ENCODE peak calls at places on chromosomes 12 and 14, in seven cellular contexts. R, H, V, U, C, D and X are unnamed samples.

GRCh38 chr12:41514050-41514449 is 325.9 kb downstream of the PDZRN4 start:
- DNase-seq in R (no peak), H (no peak), V (no peak), U (no peak), C (no peak), D (no peak), X (no peak)

GRCh38 chr14:22849212-22849819 is 12.9 kb downstream of the MMP14 start:
- DNase-seq in R (no peak), H (no peak), V (no peak), U (peak), C (no peak), D (no peak), X (no peak)

GRCh38 chr12:125949471-125949870 is 884.2 kb downstream of the AACS start:
- DNase-seq in R (no peak), H (no peak), V (no peak), U (no peak), C (no peak), D (no peak), X (no peak)

GRCh38 chr14:33848706-33849454 is 102.0 kb downstream of the EGLN3 start:
- DNase-seq in R (no peak), H (peak), V (peak), U (peak), C (peak), D (peak), X (peak)

GRCh38 chr14:60102389-60102788 is 10.7 kb downstream of the PCNX4 start:
- DNase-seq in R (no peak), H (no peak), V (no peak), U (no peak), C (no peak), D (no peak), X (no peak)

GRCh38 chr12:45575823-45576448 is 153.6 kb upstream of the ARID2 start:
- DNase-seq in R (peak), H (no peak), V (no peak), U (no peak), C (no peak), D (no peak), X (no peak)

GRCh38 chr14:29853272-29853671 is 74.4 kb downstream of the PRKD1 start:
- DNase-seq in R (no peak), H (no peak), V (no peak), U (no peak), C (no peak), D (no peak), X (no peak)

GRCh38 chr12:16008442-16008841 is 97.3 kb downstream of the DERA start:
- DNase-seq in R (no peak), H (no peak), V (no peak), U (no peak), C (no peak), D (no peak), X (peak)

GRCh38 chr14:32588448-32589320 is 259.6 kb downstream of the AKAP6 start:
- DNase-seq in R (no peak), H (peak), V (peak), U (peak), C (peak), D (no peak), X (peak)

GRCh38 chr12:127282786-127283565 is 984.0 kb upstream of the TMEM132C start:
- DNase-seq in R (no peak), H (no peak), V (no peak), U (no peak), C (no peak), D (no peak), X (no peak)

GRCh38 chr12:41552507-41553047 is 364.5 kb downstream of the PDZRN4 start:
- DNase-seq in R (no peak), H (no peak), V (no peak), U (no peak), C (no peak), D (no peak), X (no peak)

GRCh38 chr12:112755507-112755906 is 36.0 kb upstream of the RPH3A start:
- DNase-seq in R (no peak), H (no peak), V (no peak), U (no peak), C (no peak), D (no peak), X (no peak)

GRCh38 chr12:43221216-43221615 is 330.8 kb downstream of the ADAMTS20 start:
- DNase-seq in R (no peak), H (no peak), V (no peak), U (no peak), C (no peak), D (no peak), X (no peak)

GRCh38 chr14:68944162-68944561 is 34.9 kb downstream of the ACTN1 start:
- DNase-seq in R (no peak), H (no peak), V (no peak), U (no peak), C (no peak), D (no peak), X (no peak)

GRCh38 chr12:78703820-78704525 is 160.6 kb upstream of the SYT1 start:
- DNase-seq in R (no peak), H (no peak), V (peak), U (no peak), C (no peak), D (no peak), X (no peak)

GRCh38 chr14:54488318-54488645 is 498 bp downstream of the GMFB start:
- DNase-seq in R (no peak), H (no peak), V (no peak), U (no peak), C (no peak), D (no peak), X (no peak)

GRCh38 chr12:69068431-69068830 is 135.5 kb upstream of the CPM start:
- DNase-seq in R (no peak), H (peak), V (peak), U (no peak), C (no peak), D (no peak), X (no peak)

GRCh38 chr14:55938249-55938791 is 179.9 kb upstream of the PELI2 start:
- DNase-seq in R (no peak), H (no peak), V (no peak), U (no peak), C (no peak), D (no peak), X (no peak)

GRCh38 chr12:122635471-122635870 is 67.7 kb downstream of the HCAR2 start:
- DNase-seq in R (no peak), H (no peak), V (no peak), U (no peak), C (no peak), D (no peak), X (no peak)

GRCh38 chr12:71004578-71004977 is 84.0 kb upstream of the PTPRR start:
- DNase-seq in R (no peak), H (no peak), V (no peak), U (no peak), C (no peak), D (no peak), X (no peak)

GRCh38 chr12:71009414-71010142 is 89.0 kb upstream of the PTPRR start:
- DNase-seq in R (no peak), H (no peak), V (no peak), U (no peak), C (no peak), D (no peak), X (no peak)

GRCh38 chr12:71007736-71008449 is 87.4 kb upstream of the PTPRR start:
- DNase-seq in R (no peak), H (no peak), V (no peak), U (no peak), C (no peak), D (no peak), X (no peak)

GRCh38 chr12:71005166-71005565 is 84.6 kb upstream of the PTPRR start:
- DNase-seq in R (no peak), H (no peak), V (no peak), U (no peak), C (no peak), D (no peak), X (no peak)

GRCh38 chr12:71007025-71007424 is 86.5 kb upstream of the PTPRR start:
- DNase-seq in R (no peak), H (no peak), V (no peak), U (peak), C (no peak), D (no peak), X (no peak)
- TF ChIP-seq YY1 in R (no peak), H (no peak), V (no peak), U (no peak), C (no peak), D (no peak), X (no peak)

DNA sequence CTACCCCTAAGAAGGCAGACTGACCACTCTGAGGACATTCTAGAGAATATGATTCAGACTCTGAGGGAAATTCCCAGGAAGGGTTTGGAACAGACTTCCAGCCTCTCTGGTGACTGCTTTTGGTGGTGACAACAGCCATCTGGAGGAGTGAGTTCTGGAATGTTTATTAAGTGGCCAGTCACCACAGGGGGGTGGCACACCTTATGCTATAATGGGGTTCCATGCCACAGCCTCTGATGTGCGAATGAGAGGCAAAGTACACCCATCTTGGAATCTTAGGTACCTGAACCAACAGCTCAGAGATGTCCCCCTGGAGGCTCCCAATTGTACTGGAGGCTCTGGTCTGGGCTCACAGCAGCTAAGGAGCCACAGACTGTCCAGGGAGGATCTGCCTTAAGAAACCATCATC is 9.5 kb upstream of the TINF2 start:
- DNase-seq in R (no peak), H (no peak), V (no peak), U (no peak), C (no peak), D (no peak), X (no peak)
- TF ChIP-seq YY1 in R (no peak), H (no peak), V (no peak), U (no peak), C (no peak), D (no peak), X (no peak)

GRCh38 chr14:99251721-99252120 is 20.3 kb downstream of the BCL11B start:
- DNase-seq in R (no peak), H (no peak), V (no peak), U (no peak), C (no peak), D (no peak), X (no peak)

GRCh38 chr14:99250636-99251208 is 21.3 kb downstream of the BCL11B start:
- DNase-seq in R (no peak), H (no peak), V (no peak), U (no peak), C (no peak), D (no peak), X (no peak)

GRCh38 chr14:99252940-99253868 is 18.8 kb downstream of the BCL11B start:
- DNase-seq in R (no peak), H (no peak), V (no peak), U (no peak), C (no peak), D (no peak), X (no peak)

GRCh38 chr14:99253890-99254289 is 18.1 kb downstream of the BCL11B start:
- DNase-seq in R (no peak), H (no peak), V (no peak), U (no peak), C (no peak), D (no peak), X (no peak)

GRCh38 chr14:99252443-99252939 is 19.5 kb downstream of the BCL11B start:
- DNase-seq in R (no peak), H (no peak), V (no peak), U (no peak), C (no peak), D (no peak), X (no peak)
- TF ChIP-seq YY1 in R (no peak), H (no peak), V (no peak), U (no peak), C (no peak), D (no peak), X (no peak)

GRCh38 chr14:89618821-89619551 is 202.0 kb upstream of the FOXN3 start:
- DNase-seq in R (no peak), H (peak), V (peak), U (peak), C (peak), D (peak), X (peak)
- TF ChIP-seq YY1 in R (no peak), H (peak), V (no peak), U (no peak), C (no peak), D (no peak), X (no peak)

GRCh38 chr12:97951239-97951638 is 488.6 kb downstream of the RMST start:
- DNase-seq in R (no peak), H (no peak), V (no peak), U (no peak), C (no peak), D (no peak), X (no peak)

GRCh38 chr12:97960225-97960624 is 497.6 kb downstream of the RMST start:
- DNase-seq in R (no peak), H (no peak), V (no peak), U (no peak), C (no peak), D (no peak), X (no peak)

GRCh38 chr12:97960741-97961608 is 498.4 kb downstream of the RMST start:
- DNase-seq in R (peak), H (peak), V (peak), U (peak), C (peak), D (no peak), X (peak)

GRCh38 chr12:97951717-97952116 is 489.1 kb downstream of the RMST start:
- DNase-seq in R (no peak), H (no peak), V (no peak), U (no peak), C (no peak), D (no peak), X (no peak)

DNA sequence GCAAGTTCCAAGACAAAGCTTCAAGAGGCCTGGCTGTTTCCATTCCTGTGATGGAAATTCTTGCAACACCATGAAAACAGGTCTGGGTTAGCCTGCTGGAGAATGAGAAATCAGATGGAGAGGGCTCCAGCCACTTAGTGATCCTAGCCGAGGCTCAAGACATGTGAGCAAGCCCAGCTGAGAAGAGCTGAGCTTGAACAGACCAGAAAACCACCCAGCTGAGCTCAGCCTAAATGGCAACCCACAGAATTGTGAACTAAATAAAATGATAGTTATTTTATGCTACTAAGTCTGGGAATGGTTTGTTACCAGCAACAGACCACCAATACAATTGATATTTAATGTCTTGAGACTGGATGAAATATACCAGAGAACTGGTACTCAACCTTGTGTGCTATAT is 494.5 kb downstream of the RMST start:
- DNase-seq in R (no peak), H (no peak), V (no peak), U (no peak), C (no peak), D (no peak), X (no peak)
- TF ChIP-seq YY1 in R (no peak), H (no peak), V (no peak), U (no peak), C (no peak), D (no peak), X (no peak)

GRCh38 chr14:74414380-74414779 is 11.6 kb downstream of the SYNDIG1L start:
- DNase-seq in R (no peak), H (no peak), V (no peak), U (no peak), C (no peak), D (no peak), X (no peak)
- TF ChIP-seq YY1 in R (no peak), H (no peak), V (no peak), U (no peak), C (no peak), D (no peak), X (no peak)

GRCh38 chr14:48788771-48789170 is 797.4 kb downstream of the RPS29 start:
- DNase-seq in R (no peak), H (no peak), V (no peak), U (no peak), C (no peak), D (no peak), X (no peak)
- TF ChIP-seq YY1 in R (no peak), H (no peak), V (no peak), U (no peak), C (no peak), D (no peak), X (no peak)

GRCh38 chr14:64770751-64771150 is 66.5 kb downstream of the PLEKHG3 start:
- DNase-seq in R (no peak), H (no peak), V (no peak), U (no peak), C (no peak), D (no peak), X (no peak)

GRCh38 chr14:64766430-64767151 is 62.4 kb downstream of the PLEKHG3 start:
- DNase-seq in R (no peak), H (no peak), V (no peak), U (no peak), C (no peak), D (no peak), X (no peak)

GRCh38 chr14:64767215-64767964 is 63.2 kb downstream of the PLEKHG3 start:
- DNase-seq in R (no peak), H (no peak), V (no peak), U (no peak), C (no peak), D (no peak), X (no peak)

GRCh38 chr14:64769096-64770020 is 65.1 kb downstream of the PLEKHG3 start:
- DNase-seq in R (no peak), H (no peak), V (no peak), U (no peak), C (no peak), D (no peak), X (no peak)

DNA sequence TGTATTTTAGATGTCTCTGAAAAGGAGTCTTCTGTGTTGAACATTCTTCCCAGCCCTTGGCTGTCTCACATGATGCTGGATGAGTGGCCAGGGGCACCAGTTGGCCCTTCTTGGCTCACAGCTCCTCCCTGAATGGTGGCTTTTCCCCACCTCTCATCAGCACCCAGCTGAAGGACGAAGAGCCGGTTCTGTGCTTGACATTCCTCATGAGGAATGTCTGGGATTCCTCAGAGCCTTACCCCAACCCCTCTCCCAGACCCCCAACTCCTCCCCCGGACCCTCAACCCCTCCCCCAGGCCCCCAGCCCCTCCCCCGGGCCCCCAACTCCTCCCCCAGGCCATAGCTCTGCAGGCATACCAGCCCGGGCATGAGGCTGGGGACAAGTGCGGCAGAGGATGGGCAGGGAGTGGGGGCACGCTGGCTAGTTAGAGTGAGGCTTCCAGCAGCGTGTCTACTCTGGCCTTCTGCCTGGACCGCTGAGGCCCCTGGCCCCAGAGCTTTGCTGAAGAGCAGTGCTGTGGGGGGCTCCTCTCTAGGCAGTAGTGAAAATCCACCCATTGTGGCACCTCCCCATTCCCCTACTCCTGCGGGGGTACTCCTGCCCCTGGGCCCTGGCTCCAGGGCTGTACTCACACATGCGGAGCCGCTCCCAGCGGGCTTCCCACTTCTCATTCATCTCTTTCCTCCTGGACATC is 64.3 kb downstream of the PLEKHG3 start:
- DNase-seq in R (no peak), H (no peak), V (no peak), U (no peak), C (no peak), D (no peak), X (no peak)
- TF ChIP-seq YY1 in R (no peak), H (no peak), V (no peak), U (no peak), C (no peak), D (no peak), X (no peak)

DNA sequence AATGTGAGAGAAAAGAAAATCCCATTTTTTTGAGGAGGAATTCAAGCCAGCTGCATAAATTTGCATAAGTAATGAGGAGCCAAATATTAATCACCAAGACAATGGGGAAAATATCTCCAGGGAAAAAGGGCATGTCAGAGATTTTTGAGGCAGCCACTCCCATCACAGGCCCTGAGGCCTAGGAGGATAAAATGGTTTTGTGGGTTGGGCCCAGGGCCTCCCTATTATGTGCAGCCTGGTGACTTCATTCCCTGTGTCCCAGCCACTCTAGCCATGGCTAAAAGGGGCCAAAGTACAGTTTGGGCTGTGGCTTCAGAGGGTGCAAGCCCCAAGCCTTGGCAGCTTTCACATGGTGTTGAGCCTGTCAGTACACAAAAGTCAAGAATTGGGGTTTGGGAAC is 1051.0 kb upstream of the FOXG1 start:
- DNase-seq in R (no peak), H (no peak), V (no peak), U (no peak), C (no peak), D (no peak), X (no peak)
- TF ChIP-seq YY1 in R (no peak), H (no peak), V (no peak), U (no peak), C (no peak), D (no peak), X (no peak)

DNA sequence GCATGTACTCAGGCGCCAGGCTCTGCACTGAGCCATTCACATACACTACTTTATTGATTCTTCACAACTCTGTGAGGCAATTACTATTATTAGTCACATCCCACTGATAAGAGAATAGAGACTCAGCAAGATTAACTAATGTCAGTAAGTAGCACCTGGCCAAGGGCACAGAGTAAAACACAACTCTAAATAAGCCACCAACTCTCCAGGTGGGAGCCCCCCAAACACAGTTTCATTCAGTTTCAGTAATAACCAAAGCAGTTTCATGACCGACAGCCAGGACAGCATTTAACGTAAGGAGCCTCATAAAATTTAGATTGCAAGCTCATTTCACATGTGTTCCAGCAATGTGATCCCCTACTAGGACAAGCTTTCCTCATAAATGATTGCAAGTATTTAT is 323.1 kb upstream of the CCDC196 start:
- DNase-seq in R (no peak), H (no peak), V (no peak), U (no peak), C (no peak), D (no peak), X (no peak)
- TF ChIP-seq YY1 in R (no peak), H (no peak), V (no peak), U (no peak), C (no peak), D (no peak), X (no peak)